ENCODE peak calls at places on chromosome 12, in seven cellular contexts. X, A, H, Z, D, V and Y are unnamed samples.
A peak's percentile ranks its signal among the peaks of the same experiment; 100 is the strongest.

GRCh38 chr12:20798561-20798960 is 11.9 kb upstream of the SLCO1B3 start:
- DNase-seq in A (no peak), D (no peak), Z (no peak), H (peak; percentile 8), V (peak; percentile 56), X (peak; percentile 21), Y (peak; percentile 4)

GRCh38 chr12:131754184-131754583 is 43.3 kb downstream of the SFSWAP start:
- DNase-seq in D (no peak), H (no peak), X (no peak), V (no peak), Z (no peak), A (no peak), Y (no peak)

GRCh38 chr12:102814691-102815367 is 102.2 kb downstream of the PAH start:
- DNase-seq in A (no peak), H (no peak), X (no peak), D (no peak), Z (no peak), V (no peak), Y (no peak)

GRCh38 chr12:95674631-95675030 is 115.9 kb downstream of the NTN4 start:
- DNase-seq in A (no peak), V (no peak), Z (no peak), X (peak; percentile 18), H (no peak), D (no peak), Y (no peak)

GRCh38 chr12:124395284-124395752 is 100.4 kb downstream of the RFLNA start:
- DNase-seq in V (no peak), Z (no peak), X (no peak), A (no peak), H (no peak), D (no peak), Y (no peak)

GRCh38 chr12:116133149-116133548 is 144.3 kb downstream of the MED13L start:
- DNase-seq in Z (no peak), A (no peak), V (no peak), D (peak; percentile 57), H (no peak), X (no peak), Y (no peak)

GRCh38 chr12:11673666-11674464 is 24.4 kb downstream of the ETV6 start:
- DNase-seq in D (peak; percentile 33), Z (no peak), X (no peak), H (peak; percentile 48), V (no peak), A (no peak), Y (no peak)

GRCh38 chr12:8890313-8891084 is 23.8 kb upstream of the PHC1 start:
- DNase-seq in H (peak; percentile 33), D (peak; percentile 22), V (peak; percentile 71), Z (no peak), A (no peak), X (peak; percentile 54), Y (peak; percentile 67)

GRCh38 chr12:116620085-116620734 is 61.0 kb downstream of the MAP1LC3B2 start:
- DNase-seq in H (no peak), Z (no peak), D (no peak), V (no peak), X (no peak), A (no peak), Y (no peak)

GRCh38 chr12:89939468-89940215 is 231.0 kb upstream of the ATP2B1 start:
- DNase-seq in H (no peak), V (no peak), D (peak; percentile 25), Z (no peak), X (no peak), A (no peak), Y (no peak)

GRCh38 chr12:104740668-104741067 is 217.4 kb downstream of the SLC41A2 start:
- DNase-seq in V (no peak), H (no peak), X (no peak), D (no peak), Z (peak; percentile 67), A (no peak), Y (peak; percentile 84)

GRCh38 chr12:54689984-54690383 is 41.8 kb upstream of the DCD start:
- DNase-seq in D (no peak), Z (no peak), V (peak; percentile 55), A (no peak), X (no peak), H (no peak), Y (no peak)

GRCh38 chr12:27913999-27914614 is 58.4 kb downstream of the PTHLH start:
- DNase-seq in A (no peak), D (no peak), Z (no peak), H (no peak), X (no peak), V (no peak), Y (peak; percentile 41)

GRCh38 chr12:79344855-79345840 is 345.6 kb downstream of the PAWR start:
- DNase-seq in A (no peak), D (peak; percentile 50), X (peak; percentile 28), H (peak; percentile 35), Z (no peak), V (peak; percentile 65), Y (peak; percentile 57)

GRCh38 chr12:80939231-80939950 is 1.7 kb upstream of the LIN7A start:
- DNase-seq in X (peak; percentile 24), V (no peak), Z (no peak), A (no peak), D (no peak), H (no peak), Y (peak; percentile 6)

GRCh38 chr12:71594214-71594948 is 69.3 kb downstream of the ZFC3H1 start:
- DNase-seq in X (no peak), Z (no peak), H (no peak), D (no peak), V (no peak), A (no peak), Y (no peak)
- H3K4me3 ChIP-seq in X (no peak overlapping the region), Z (no peak overlapping the region), H (no peak overlapping the region), D (no peak overlapping the region), V (no peak overlapping the region), A (no peak overlapping the region), Y (no peak overlapping the region)

GRCh38 chr12:47967461-47968430 is 4.3 kb downstream of the TMEM106C start:
- DNase-seq in X (no peak), V (no peak), A (no peak), H (no peak), D (peak; percentile 17), Z (no peak), Y (no peak)
- TF ChIP-seq CTCF in X (no peak), V (no peak), A (no peak), H (no peak), D (no peak), Z (no peak), Y (no peak)

GRCh38 chr12:6199531-6200265 is 502 bp upstream of the CD9 start:
- DNase-seq in X (no peak), H (peak; percentile 50), D (no peak), V (peak; percentile 80), A (peak; percentile 33), Z (no peak), Y (no peak)
- H3K4me3 ChIP-seq in X (peak overlapping the region; percentile 74), H (peak overlapping the region; percentile 43), D (peak overlapping the region; percentile 34), V (peak overlapping the region; percentile 65), A (peak overlapping the region; percentile 53), Z (peak overlapping the region; percentile 5), Y (peak overlapping the region; percentile 10)

DNA sequence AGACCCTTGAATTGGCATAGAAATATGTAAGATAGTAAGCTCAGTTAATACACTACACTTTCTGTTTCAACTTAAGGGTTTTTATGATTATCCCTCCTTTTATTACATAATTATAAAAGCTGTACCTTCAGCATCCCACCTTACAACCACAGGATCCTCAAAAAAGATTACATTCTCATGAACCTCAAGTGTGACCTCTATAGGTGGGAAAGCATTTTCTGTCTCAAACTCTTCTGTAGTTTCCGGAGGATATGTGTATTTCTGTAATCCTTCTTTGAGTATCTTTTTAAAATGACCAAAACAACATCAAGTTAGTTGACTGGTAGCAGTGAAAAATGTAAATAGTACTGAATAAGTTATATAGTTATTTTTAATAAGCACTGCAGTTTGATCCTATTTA is 75.9 kb downstream of the DNAI7 start:
- DNase-seq in X (no peak), A (no peak), V (no peak), H (no peak), D (no peak), Z (no peak), Y (peak; percentile 26)
- TF ChIP-seq CTCF in X (peak; percentile 19), A (no peak), V (peak; percentile 35), H (no peak), D (no peak), Z (peak; percentile 46), Y (peak; percentile 9)